ENCODE peak calls at places on chromosomes 3 and 15, in five cellular contexts. H is IMR-90, X is Peyer's patch, Z is BJ, P is skeletal muscle cell. O is an unnamed sample.

GRCh38 chr3:171186383-171186782 is 159.9 kb upstream of the SLC2A2 start:
- DNase-seq in X (no peak), Z (no peak), P (no peak), H (no peak), O (no peak)

GRCh38 chr3:114081022-114081421 is 24.5 kb downstream of the QTRT2 start:
- DNase-seq in X (no peak), Z (no peak), P (no peak), H (peak), O (no peak)

GRCh38 chr15:92907880-92908279 is 7.8 kb downstream of the CHD2 start:
- DNase-seq in H (peak), X (no peak), Z (peak), P (peak), O (peak)

GRCh38 chr3:186060222-186060621 is 48.7 kb downstream of the ETV5 start:
- DNase-seq in Z (no peak), P (no peak), X (no peak), H (no peak), O (no peak)

GRCh38 chr3:81554348-81554747 is 207.1 kb downstream of the GBE1 start:
- DNase-seq in H (peak), X (no peak), P (peak), Z (peak), O (peak)

GRCh38 chr3:167012691-167013090 is 367.4 kb downstream of the ZBBX start:
- DNase-seq in X (no peak), P (no peak), Z (no peak), H (no peak), O (no peak)

GRCh38 chr3:106635271-106635670 is 742.0 kb upstream of the CCDC54 start:
- DNase-seq in Z (peak), X (no peak), H (peak), P (peak), O (peak)

GRCh38 chr3:129199366-129199765 is 15.7 kb upstream of the CNBP start:
- DNase-seq in P (no peak), X (no peak), Z (no peak), H (no peak), O (no peak)

GRCh38 chr15:51390239-51390931 is 48.9 kb downstream of the GLDN start:
- DNase-seq in P (no peak), Z (no peak), X (no peak), H (no peak), O (no peak)

GRCh38 chr15:71916834-71917233 is 106.5 kb downstream of the NR2E3 start:
- DNase-seq in Z (no peak), H (no peak), P (no peak), X (no peak), O (no peak)

GRCh38 chr3:126129408-126129891 is 45.5 kb upstream of the SLC41A3 start:
- DNase-seq in X (no peak), P (no peak), H (peak), Z (no peak), O (no peak)

GRCh38 chr15:60840306-60840702 is 361.4 kb upstream of the ICE2 start:
- DNase-seq in Z (no peak), H (peak), P (no peak), X (no peak), O (no peak)

GRCh38 chr3:53259427-53260259 is 3.8 kb upstream of the TKT start:
- DNase-seq in H (no peak), Z (no peak), X (no peak), P (no peak), O (no peak)

GRCh38 chr15:77032052-77032646 is 37.2 kb downstream of the PSTPIP1 start:
- DNase-seq in H (no peak), X (peak), Z (no peak), P (no peak), O (no peak)

GRCh38 chr15:93239993-93240392 is 151.0 kb upstream of the RGMA start:
- DNase-seq in H (no peak), X (no peak), Z (no peak), P (no peak), O (no peak)

GRCh38 chr3:66363133-66363532 is 137.7 kb downstream of the LRIG1 start:
- DNase-seq in H (peak), Z (no peak), X (no peak), P (no peak), O (no peak)

GRCh38 chr15:78358114-78358513 is 18.0 kb downstream of the CRABP1 start:
- DNase-seq in Z (no peak), P (no peak), X (no peak), H (no peak), O (no peak)

GRCh38 chr3:160435747-160436146 is 13.8 kb downstream of the TRIM59 start:
- DNase-seq in H (no peak), Z (no peak), X (no peak), P (no peak), O (no peak)